ENCODE peak calls at places on chromosomes 5 and 9, in eight cellular contexts. T is left ventricle myocardium inferior, C is upper lobe of right lung, A is suprapubic skin, M is MM.1S, X is cardiac muscle cell, K is OCI-LY7, Y is AG04450. H is an unnamed sample. For H3K9me3, the result is how much of the 10 kb centered on the place peaks cover.

GRCh38 chr5:79021753-79022152 is 36.6 kb upstream of the ARSB start:
- DNase-seq in T (no peak), Y (no peak), M (no peak), C (no peak), K (peak), A (no peak), X (no peak), H (no peak)

GRCh38 chr5:62562867-62563266 is 15.8 kb upstream of the LRRC70 start:
- DNase-seq in K (no peak), C (no peak), M (no peak), X (no peak), Y (no peak), A (no peak), T (no peak), H (no peak)

GRCh38 chr5:58818515-58818914 is 235.6 kb downstream of the RAB3C start:
- DNase-seq in Y (no peak), T (no peak), A (no peak), C (no peak), M (no peak), K (no peak), X (no peak), H (no peak)

GRCh38 chr9:129143461-129143927 is 32.3 kb downstream of the PTPA start:
- DNase-seq in Y (no peak), X (peak), M (no peak), T (peak), A (no peak), K (peak), C (peak), H (peak)

GRCh38 chr5:19369561-19369960 is 618.4 kb downstream of the CDH18 start:
- DNase-seq in M (no peak), K (no peak), T (no peak), A (no peak), Y (no peak), X (no peak), C (no peak), H (no peak)

GRCh38 chr5:32229586-32229985 is 55.5 kb upstream of the GOLPH3 start:
- DNase-seq in Y (no peak), C (no peak), K (no peak), X (no peak), M (no peak), T (no peak), A (no peak), H (no peak)

GRCh38 chr5:1420211-1421195 is 24.7 kb downstream of the SLC6A3 start:
- DNase-seq in Y (no peak), X (no peak), M (no peak), C (peak), A (no peak), T (no peak), K (no peak), H (no peak)

GRCh38 chr5:55582256-55582655 is 47.5 kb upstream of the PLPP1 start:
- DNase-seq in A (no peak), T (no peak), C (no peak), K (no peak), X (no peak), Y (no peak), M (no peak), H (no peak)

GRCh38 chr9:113911850-113912249 is 35.7 kb downstream of the ZNF618 start:
- DNase-seq in Y (no peak), X (no peak), A (no peak), T (no peak), C (no peak), M (no peak), K (no peak), H (no peak)

GRCh38 chr9:136088939-136089696 is 6.0 kb downstream of the NACC2 start:
- DNase-seq in C (peak), Y (no peak), X (no peak), A (no peak), K (no peak), T (no peak), M (no peak), H (peak)

GRCh38 chr9:136088481-136088938 is 6.6 kb downstream of the NACC2 start:
- DNase-seq in C (no peak), T (peak), A (no peak), M (no peak), K (no peak), Y (no peak), X (no peak), H (no peak)

GRCh38 chr9:136086951-136087740 is 7.9 kb downstream of the NACC2 start:
- DNase-seq in K (no peak), M (no peak), T (peak), A (no peak), C (peak), X (no peak), Y (no peak), H (peak)

GRCh38 chr9:136086213-136086881 is 8.7 kb downstream of the NACC2 start:
- DNase-seq in Y (no peak), M (no peak), K (no peak), T (peak), C (peak), X (no peak), A (no peak), H (no peak)

GRCh38 chr9:136087741-136088480 is 7.2 kb downstream of the NACC2 start:
- DNase-seq in Y (no peak), C (peak), A (no peak), K (no peak), T (peak), M (no peak), X (no peak), H (no peak)
- H3K27ac ChIP-seq in Y (no peak), C (no peak), A (no peak), K (no peak), T (peak), M (no peak), X (no peak), H (no peak)

GRCh38 chr5:168750926-168751325 is 171.8 kb upstream of the PANK3 start:
- DNase-seq in X (no peak), T (no peak), Y (no peak), C (no peak), M (no peak), K (no peak), A (peak), H (no peak)

GRCh38 chr5:168749391-168750100 is 170.4 kb upstream of the PANK3 start:
- DNase-seq in K (no peak), Y (no peak), X (no peak), M (no peak), A (peak), T (no peak), C (no peak), H (no peak)

GRCh38 chr5:168752012-168752411 is 172.8 kb upstream of the PANK3 start:
- DNase-seq in K (no peak), T (no peak), C (no peak), X (no peak), Y (no peak), M (no peak), A (peak), H (no peak)

GRCh38 chr5:168746893-168747640 is 167.9 kb upstream of the PANK3 start:
- DNase-seq in A (peak), T (no peak), Y (no peak), X (no peak), C (no peak), K (no peak), M (no peak), H (peak)

DNA sequence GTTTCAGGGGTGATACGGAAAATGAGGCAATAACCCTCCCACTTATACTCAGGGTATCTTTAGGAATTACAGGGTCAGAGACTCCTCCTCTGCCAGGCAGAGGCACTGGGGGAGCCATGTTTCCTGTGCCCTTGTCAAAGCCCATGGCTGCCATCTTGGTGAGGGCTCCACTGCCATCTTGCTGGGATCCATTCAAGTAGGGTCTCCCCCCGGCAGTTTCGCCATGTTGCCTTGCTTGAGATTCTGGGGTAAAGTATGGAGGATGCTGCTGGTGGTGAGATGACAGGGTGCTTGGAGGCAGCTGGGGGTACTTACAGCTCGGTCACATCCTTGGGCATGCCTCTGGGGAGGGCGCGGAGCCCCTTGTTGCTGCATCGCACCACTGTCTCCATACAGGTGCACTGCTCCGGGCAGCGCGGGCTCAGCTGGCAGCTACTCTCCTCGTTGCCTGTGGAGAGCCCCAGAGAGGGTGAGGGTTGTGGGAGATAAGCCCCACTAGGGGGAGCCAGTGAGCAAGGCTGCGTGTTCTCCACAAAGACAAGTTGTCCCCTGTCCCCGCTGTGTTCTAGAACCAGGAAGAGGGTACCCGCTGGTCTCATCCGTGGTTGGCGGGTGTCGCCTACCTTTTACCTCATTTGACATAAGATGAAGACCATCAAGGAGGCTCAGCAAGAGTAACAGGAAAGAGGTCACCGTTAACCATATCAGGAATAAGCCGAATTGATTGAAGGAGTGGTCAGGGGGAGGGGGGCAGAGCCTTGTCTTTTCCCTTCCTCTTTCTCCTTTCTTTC is 169.0 kb upstream of the PANK3 start:
- DNase-seq in K (peak), T (peak), M (peak), C (no peak), A (no peak), X (peak), Y (no peak), H (peak)
- TF ChIP-seq CTCF in K (peak), T (peak), M (peak), C (peak), A (peak), X (peak), Y (peak), H (peak)

GRCh38 chr5:159820692-159821091 is 95.6 kb upstream of the ADRA1B start:
- DNase-seq in C (no peak), Y (no peak), M (no peak), X (no peak), A (no peak), T (no peak), K (no peak), H (no peak)

GRCh38 chr5:159824188-159825153 is 91.8 kb upstream of the ADRA1B start:
- DNase-seq in A (no peak), M (no peak), C (no peak), T (no peak), K (no peak), Y (no peak), X (no peak), H (no peak)

GRCh38 chr5:159821541-159821940 is 94.7 kb upstream of the ADRA1B start:
- DNase-seq in K (no peak), M (no peak), A (no peak), Y (no peak), X (no peak), T (no peak), C (no peak), H (no peak)

GRCh38 chr5:159825551-159826051 is 90.7 kb upstream of the ADRA1B start:
- DNase-seq in Y (no peak), A (no peak), K (no peak), T (no peak), C (peak), X (no peak), M (no peak), H (no peak)

DNA sequence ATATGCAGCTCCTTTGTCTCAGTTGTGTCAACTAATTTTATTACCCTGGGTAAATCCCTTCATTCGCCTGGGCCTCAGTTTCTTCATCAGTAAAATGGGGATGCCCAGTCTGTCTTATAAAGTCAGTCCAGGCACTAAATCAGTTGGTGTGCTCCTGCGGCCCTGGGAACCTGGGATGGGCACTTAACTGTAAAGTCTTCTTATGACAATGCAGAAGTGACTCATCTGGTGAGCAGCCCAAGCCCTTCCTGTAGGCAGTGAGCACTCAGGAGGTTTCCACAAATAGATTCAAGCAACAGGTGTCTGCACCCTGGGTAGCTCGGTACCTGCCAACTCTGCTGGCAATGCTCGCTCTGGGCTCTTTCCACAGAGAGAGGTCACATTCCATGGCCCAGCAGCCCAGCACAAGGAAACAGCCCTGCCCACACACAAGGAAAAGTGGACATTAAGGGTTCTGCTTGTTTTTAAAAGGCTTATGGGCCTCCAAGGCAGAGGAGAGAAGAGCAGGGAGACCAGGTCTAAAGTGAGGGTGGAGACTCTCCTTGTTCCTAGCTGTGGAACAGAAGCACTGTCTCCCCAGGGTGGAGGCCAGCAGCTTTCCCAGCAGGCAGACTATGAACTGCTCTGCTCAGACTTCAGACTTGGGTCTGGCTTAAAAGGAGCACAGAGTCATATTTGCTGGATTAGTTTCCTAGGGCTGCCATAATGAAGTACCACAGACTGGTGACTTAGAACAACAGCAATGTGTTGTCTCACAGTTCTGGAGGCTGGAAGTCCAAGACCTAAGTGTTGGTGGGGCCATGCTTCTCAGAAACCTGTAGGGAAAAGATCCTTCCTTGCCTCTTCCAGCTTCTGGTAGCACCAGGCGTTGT is 89.7 kb upstream of the ADRA1B start:
- DNase-seq in M (peak), K (peak), A (no peak), C (peak), Y (no peak), X (no peak), T (no peak), H (no peak)
- H3K9me3 ChIP-seq in M (under half), K (under half), A (under half), C (under half), Y (under half), X (under half), T (under half), H (under half)

DNA sequence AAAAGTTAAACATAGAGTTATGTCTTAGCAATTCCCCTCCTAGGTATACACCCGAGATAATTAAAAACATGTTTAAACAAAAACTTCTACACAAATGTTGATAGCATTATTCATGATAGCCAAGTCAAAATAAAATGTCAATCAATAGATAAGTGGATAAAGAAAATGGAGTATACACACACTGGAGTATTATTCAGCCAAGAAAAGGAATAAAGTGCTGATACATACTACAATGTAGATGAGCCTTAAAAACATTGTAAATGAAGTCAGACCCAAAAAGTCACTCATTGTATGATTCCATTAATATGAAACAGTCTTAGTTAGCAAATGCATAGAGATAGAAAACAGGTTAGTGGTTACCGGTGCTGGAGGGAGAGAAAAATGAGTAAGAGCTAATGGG is 34.3 kb upstream of the SHB start:
- DNase-seq in X (no peak), Y (no peak), C (no peak), T (no peak), K (no peak), A (no peak), M (no peak), H (no peak)
- H3K27ac ChIP-seq in X (no peak), Y (no peak), C (no peak), T (no peak), K (no peak), A (no peak), M (no peak), H (no peak)

GRCh38 chr9:123091459-123091858 is 58.0 kb downstream of the GPR21 start:
- DNase-seq in Y (no peak), K (peak), M (no peak), X (no peak), A (no peak), T (no peak), C (no peak), H (no peak)
- TF ChIP-seq CTCF in Y (peak), K (peak), M (peak), X (no peak), A (no peak), T (no peak), C (no peak), H (no peak)

DNA sequence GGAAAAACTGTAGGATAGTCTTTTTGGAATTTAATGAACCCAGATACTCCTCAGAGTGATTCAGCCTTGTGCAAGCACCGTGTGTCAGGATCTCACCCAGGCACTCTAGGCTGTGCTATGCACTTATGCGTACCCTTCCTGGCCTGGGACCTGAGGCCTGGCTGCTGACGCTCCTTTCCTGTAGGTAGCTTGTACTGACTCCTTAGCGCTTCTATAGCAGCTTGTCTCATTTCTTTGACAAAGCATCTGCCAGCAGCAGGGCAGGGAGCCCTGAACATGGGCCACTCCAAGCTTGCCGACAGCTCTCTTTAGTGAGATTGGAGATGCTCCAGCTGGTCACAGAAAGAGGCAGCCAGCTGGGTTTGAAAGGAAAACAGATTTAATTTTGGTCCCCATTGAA is 147.3 kb downstream of the SGCD start:
- DNase-seq in M (no peak), K (no peak), C (no peak), X (peak), T (peak), Y (no peak), A (no peak), H (no peak)
- H3K9me3 ChIP-seq in M (under half), K (under half), C (under half), X (under half), T (under half), Y (under half), A (under half), H (under half)

H was measured in adrenal gland.